ENCODE peak calls at places on chromosomes 5 and 9, in nine cellular contexts. W is naive B cell, Z is Daoy, U is fibroblast of lung, B is caudate nucleus, T is retinal pigment epithelial cell, O is GM03348, S is amygdala, N is RWPE1. M is an unnamed sample.

GRCh38 chr9:15416880-15417279 is 5.8 kb upstream of the SNAPC3 start:
- DNase-seq in W (peak), Z (peak), U (peak), B (no peak), T (no peak), O (peak), S (no peak), N (peak), M (no peak)

GRCh38 chr9:111231801-111232580 is 98.0 kb downstream of the OR2K2 start:
- DNase-seq in W (no peak), Z (no peak), U (no peak), B (no peak), T (no peak), O (no peak), S (no peak), N (no peak), M (no peak)

GRCh38 chr9:138045541-138046490 is 168.2 kb downstream of the CACNA1B start:
- DNase-seq in W (no peak), Z (no peak), U (no peak), B (no peak), T (no peak), O (no peak), S (no peak), N (no peak), M (no peak)

GRCh38 chr9:116686693-116687073 is 422 bp upstream of the TRIM32 start:
- DNase-seq in W (no peak), Z (peak), U (no peak), B (no peak), T (no peak), O (peak), S (no peak), N (no peak), M (no peak)

GRCh38 chr5:61055434-61056006 is 106.7 kb downstream of the SMIM15 start:
- DNase-seq in W (peak), Z (peak), U (peak), B (no peak), T (no peak), O (peak), S (no peak), N (peak), M (peak)

GRCh38 chr9:86632537-86632936 is 278.3 kb upstream of the TUT7 start:
- DNase-seq in W (no peak), Z (no peak), U (no peak), B (no peak), T (no peak), O (no peak), S (no peak), N (no peak), M (no peak)

GRCh38 chr5:158951951-158952545 is 147.7 kb downstream of the EBF1 start:
- DNase-seq in W (no peak), Z (no peak), U (no peak), B (no peak), T (no peak), O (no peak), S (no peak), N (no peak), M (no peak)

GRCh38 chr9:19154135-19154612 is 26.9 kb upstream of the PLIN2 start:
- DNase-seq in W (no peak), Z (peak), U (peak), B (no peak), T (peak), O (peak), S (no peak), N (no peak), M (no peak)

GRCh38 chr9:89352451-89352850 is 34.2 kb downstream of the SECISBP2 start:
- DNase-seq in W (no peak), Z (no peak), U (no peak), B (no peak), T (no peak), O (no peak), S (no peak), N (no peak), M (no peak)

GRCh38 chr9:82021198-82021597 is 32.6 kb downstream of the SPATA31D1 start:
- DNase-seq in W (no peak), Z (peak), U (peak), B (no peak), T (peak), O (peak), S (no peak), N (peak), M (no peak)

GRCh38 chr5:37043693-37044092 is 167.1 kb downstream of the NIPBL start:
- DNase-seq in W (no peak), Z (no peak), U (no peak), B (no peak), T (no peak), O (no peak), S (peak), N (no peak), M (no peak)

GRCh38 chr5:108016101-108016500 is 345.4 kb upstream of the EFNA5 start:
- DNase-seq in W (no peak), Z (no peak), U (no peak), B (no peak), T (no peak), O (no peak), S (no peak), N (no peak), M (no peak)

GRCh38 chr9:130938652-130939404 is at the start of gene FIBCD1:
- DNase-seq in W (no peak), Z (peak), U (peak), B (no peak), T (no peak), O (peak), S (no peak), N (peak), M (peak)

GRCh38 chr5:147140558-147140957 is 94.3 kb upstream of the STK32A start:
- DNase-seq in W (no peak), Z (no peak), U (no peak), B (no peak), T (no peak), O (no peak), S (no peak), N (no peak), M (no peak)

GRCh38 chr9:97970106-97970505 is 13.0 kb upstream of the ANP32B start:
- DNase-seq in W (no peak), Z (no peak), U (no peak), B (no peak), T (no peak), O (no peak), S (no peak), N (no peak), M (no peak)

GRCh38 chr9:134405527-134405926 is 79.3 kb downstream of the RXRA start:
- DNase-seq in W (no peak), Z (no peak), U (no peak), B (no peak), T (no peak), O (no peak), S (no peak), N (no peak), M (peak)

M was measured in GM06990.